ENCODE peak calls at places on chromosomes 6 and 20, in five cellular contexts. F is naive B cell, Z is WTC11, C is HS-5, V is AG04450. M is an unnamed sample.

GRCh38 chr6:27250955-27251671 is 3.6 kb downstream of the PRSS16 start:
- DNase-seq in F (peak), C (no peak), V (no peak), Z (peak), M (no peak)

GRCh38 chr20:22430154-22430745 is 154.1 kb downstream of the FOXA2 start:
- DNase-seq in V (no peak), F (no peak), Z (peak), C (no peak), M (no peak)

GRCh38 chr20:21113697-21114096 is 7.5 kb upstream of the LINC00237 start:
- DNase-seq in Z (no peak), C (no peak), V (no peak), F (no peak), M (no peak)

GRCh38 chr6:105819774-105820173 is 266.4 kb upstream of the PRDM1 start:
- DNase-seq in F (no peak), Z (no peak), V (no peak), C (no peak), M (no peak)

GRCh38 chr6:77548662-77549366 is 85.5 kb upstream of the HTR1B start:
- DNase-seq in C (no peak), F (no peak), Z (no peak), V (no peak), M (no peak)

GRCh38 chr20:921020-921419 is 4.9 kb upstream of the ANGPT4 start:
- DNase-seq in Z (no peak), F (no peak), V (no peak), C (no peak), M (no peak)

GRCh38 chr6:164098857-164099534 is 684.5 kb downstream of the QKI start:
- DNase-seq in C (no peak), Z (no peak), V (no peak), F (no peak), M (no peak)

GRCh38 chr6:39102024-39102820 is 12.8 kb downstream of the SAYSD1 start:
- DNase-seq in Z (peak), C (no peak), V (peak), F (no peak), M (no peak)

M was measured in non-pigmented ciliary epithelial cell.